ENCODE peak calls at places on chromosomes 3 and 15, in seven cellular contexts. One of them, this sample, is unnamed.

GRCh38 chr3:5294360-5294759 is 106.9 kb downstream of the EDEM1 start:
- DNase-seq in H9: no peak
- DNase-seq in GM23248: peak
- DNase-seq in neuronal stem cell: no peak
- DNase-seq in PC-3: peak
- DNase-seq in IMR-90: peak
- DNase-seq in HCT116: no peak
- DNase-seq in this sample: no peak

GRCh38 chr3:100825574-100825973 is 116.3 kb downstream of the TFG start:
- DNase-seq in H9: no peak
- DNase-seq in GM23248: no peak
- DNase-seq in neuronal stem cell: no peak
- DNase-seq in PC-3: peak
- DNase-seq in IMR-90: no peak
- DNase-seq in HCT116: no peak
- DNase-seq in this sample: no peak

GRCh38 chr3:174973465-174973864 is 114.3 kb downstream of the NAALADL2 start:
- DNase-seq in H9: no peak
- DNase-seq in GM23248: no peak
- DNase-seq in neuronal stem cell: no peak
- DNase-seq in PC-3: peak
- DNase-seq in IMR-90: no peak
- DNase-seq in HCT116: no peak
- DNase-seq in this sample: no peak

GRCh38 chr15:40460404-40460803 is 10.4 kb upstream of the CHST14 start:
- DNase-seq in H9: no peak
- DNase-seq in GM23248: no peak
- DNase-seq in neuronal stem cell: no peak
- DNase-seq in PC-3: no peak
- DNase-seq in IMR-90: no peak
- DNase-seq in HCT116: no peak
- DNase-seq in this sample: no peak

GRCh38 chr3:23455775-23456174 is 252.6 kb downstream of the UBE2E2 start:
- DNase-seq in H9: no peak
- DNase-seq in GM23248: peak
- DNase-seq in neuronal stem cell: no peak
- DNase-seq in PC-3: peak
- DNase-seq in IMR-90: peak
- DNase-seq in HCT116: no peak
- DNase-seq in this sample: no peak

GRCh38 chr3:129961142-129961541 is 13.4 kb upstream of the TRH start:
- DNase-seq in H9: no peak
- DNase-seq in GM23248: no peak
- DNase-seq in neuronal stem cell: no peak
- DNase-seq in PC-3: no peak
- DNase-seq in IMR-90: no peak
- DNase-seq in HCT116: no peak
- DNase-seq in this sample: no peak

GRCh38 chr3:177358085-177358967 is 161.0 kb upstream of the TBL1XR1 start:
- DNase-seq in H9: peak
- DNase-seq in GM23248: peak
- DNase-seq in neuronal stem cell: no peak
- DNase-seq in PC-3: peak
- DNase-seq in IMR-90: peak
- DNase-seq in HCT116: peak
- DNase-seq in this sample: no peak

GRCh38 chr3:111151438-111151837 is 79.8 kb downstream of the NECTIN3 start:
- DNase-seq in H9: no peak
- DNase-seq in GM23248: peak
- DNase-seq in neuronal stem cell: no peak
- DNase-seq in PC-3: peak
- DNase-seq in IMR-90: peak
- DNase-seq in HCT116: peak
- DNase-seq in this sample: no peak

GRCh38 chr3:97721446-97721845 is 43.1 kb upstream of the ARL6 start:
- DNase-seq in H9: no peak
- DNase-seq in GM23248: no peak
- DNase-seq in neuronal stem cell: no peak
- DNase-seq in PC-3: no peak
- DNase-seq in IMR-90: no peak
- DNase-seq in HCT116: no peak
- DNase-seq in this sample: no peak

GRCh38 chr3:67198374-67198773 is 200.3 kb downstream of the KBTBD8 start:
- DNase-seq in H9: no peak
- DNase-seq in GM23248: no peak
- DNase-seq in neuronal stem cell: no peak
- DNase-seq in PC-3: no peak
- DNase-seq in IMR-90: no peak
- DNase-seq in HCT116: no peak
- DNase-seq in this sample: no peak

GRCh38 chr15:45802140-45802539 is 167.3 kb downstream of the SQOR start:
- DNase-seq in H9: no peak
- DNase-seq in GM23248: no peak
- DNase-seq in neuronal stem cell: no peak
- DNase-seq in PC-3: peak
- DNase-seq in IMR-90: no peak
- DNase-seq in HCT116: no peak
- DNase-seq in this sample: no peak

GRCh38 chr3:25412269-25412668 is 15.8 kb upstream of the RARB start:
- DNase-seq in H9: no peak
- DNase-seq in GM23248: no peak
- DNase-seq in neuronal stem cell: no peak
- DNase-seq in PC-3: peak
- DNase-seq in IMR-90: peak
- DNase-seq in HCT116: no peak
- DNase-seq in this sample: no peak

GRCh38 chr15:84773716-84774115 is 25.3 kb downstream of the ZNF592 start:
- DNase-seq in H9: no peak
- DNase-seq in GM23248: no peak
- DNase-seq in neuronal stem cell: no peak
- DNase-seq in PC-3: no peak
- DNase-seq in IMR-90: no peak
- DNase-seq in HCT116: no peak
- DNase-seq in this sample: peak

GRCh38 chr3:128498127-128498626 is 5.2 kb upstream of the GATA2 start:
- DNase-seq in H9: peak
- DNase-seq in GM23248: no peak
- DNase-seq in neuronal stem cell: no peak
- DNase-seq in PC-3: no peak
- DNase-seq in IMR-90: no peak
- DNase-seq in HCT116: no peak
- DNase-seq in this sample: no peak

GRCh38 chr3:117708601-117709000 is 999.0 kb downstream of the TUSC7 start:
- DNase-seq in H9: no peak
- DNase-seq in GM23248: peak
- DNase-seq in neuronal stem cell: no peak
- DNase-seq in PC-3: peak
- DNase-seq in IMR-90: peak
- DNase-seq in HCT116: no peak
- DNase-seq in this sample: no peak

GRCh38 chr3:52526151-52526561 is 7.5 kb downstream of the NT5DC2 start:
- DNase-seq in H9: no peak
- DNase-seq in GM23248: no peak
- DNase-seq in neuronal stem cell: no peak
- DNase-seq in PC-3: no peak
- DNase-seq in IMR-90: no peak
- DNase-seq in HCT116: no peak
- DNase-seq in this sample: no peak

GRCh38 chr3:197025736-197026480 is 3.7 kb downstream of the MELTF start:
- DNase-seq in H9: no peak
- DNase-seq in GM23248: no peak
- DNase-seq in neuronal stem cell: no peak
- DNase-seq in PC-3: no peak
- DNase-seq in IMR-90: no peak
- DNase-seq in HCT116: no peak
- DNase-seq in this sample: no peak

GRCh38 chr3:53161345-53161819 is 373 bp downstream of the PRKCD start:
- DNase-seq in H9: no peak
- DNase-seq in GM23248: peak
- DNase-seq in neuronal stem cell: no peak
- DNase-seq in PC-3: no peak
- DNase-seq in IMR-90: no peak
- DNase-seq in HCT116: no peak
- DNase-seq in this sample: peak

GRCh38 chr3:37402351-37402750 is 228.0 kb upstream of the LRRFIP2 start:
- DNase-seq in H9: no peak
- DNase-seq in GM23248: no peak
- DNase-seq in neuronal stem cell: no peak
- DNase-seq in PC-3: no peak
- DNase-seq in IMR-90: no peak
- DNase-seq in HCT116: no peak
- DNase-seq in this sample: no peak

GRCh38 chr3:31416980-31417379 is 115.7 kb upstream of the STT3B start:
- DNase-seq in H9: no peak
- DNase-seq in GM23248: no peak
- DNase-seq in neuronal stem cell: no peak
- DNase-seq in PC-3: no peak
- DNase-seq in IMR-90: no peak
- DNase-seq in HCT116: no peak
- DNase-seq in this sample: no peak

GRCh38 chr3:48897401-48898376 is 993 bp downstream of the SLC25A20 start:
- DNase-seq in H9: no peak
- DNase-seq in GM23248: peak
- DNase-seq in neuronal stem cell: no peak
- DNase-seq in PC-3: peak
- DNase-seq in IMR-90: no peak
- DNase-seq in HCT116: no peak
- DNase-seq in this sample: peak

GRCh38 chr3:66036586-66037061 is 2.1 kb downstream of the MAGI1 start:
- DNase-seq in H9: peak
- DNase-seq in GM23248: peak
- DNase-seq in neuronal stem cell: no peak
- DNase-seq in PC-3: no peak
- DNase-seq in IMR-90: peak
- DNase-seq in HCT116: no peak
- DNase-seq in this sample: no peak

GRCh38 chr3:48848816-48849515 is 1.3 kb upstream of the PRKAR2A start:
- DNase-seq in H9: no peak
- DNase-seq in GM23248: no peak
- DNase-seq in neuronal stem cell: no peak
- DNase-seq in PC-3: no peak
- DNase-seq in IMR-90: no peak
- DNase-seq in HCT116: no peak
- DNase-seq in this sample: no peak

GRCh38 chr3:46860381-46861292 is 2.6 kb downstream of the MYL3 start:
- DNase-seq in H9: no peak
- DNase-seq in GM23248: peak
- DNase-seq in neuronal stem cell: no peak
- DNase-seq in PC-3: peak
- DNase-seq in IMR-90: no peak
- DNase-seq in HCT116: no peak
- DNase-seq in this sample: peak

GRCh38 chr15:76393614-76394013 is 57.0 kb downstream of the ISL2 start:
- DNase-seq in H9: no peak
- DNase-seq in GM23248: no peak
- DNase-seq in neuronal stem cell: no peak
- DNase-seq in PC-3: peak
- DNase-seq in IMR-90: peak
- DNase-seq in HCT116: no peak
- DNase-seq in this sample: no peak

GRCh38 chr3:10419637-10420232 is 85.7 kb downstream of the ATP2B2 start:
- DNase-seq in H9: no peak
- DNase-seq in GM23248: no peak
- DNase-seq in neuronal stem cell: no peak
- DNase-seq in PC-3: peak
- DNase-seq in IMR-90: peak
- DNase-seq in HCT116: no peak
- DNase-seq in this sample: no peak

GRCh38 chr3:155252535-155252934 is 40.9 kb downstream of the STRIT1 start:
- DNase-seq in H9: no peak
- DNase-seq in GM23248: peak
- DNase-seq in neuronal stem cell: no peak
- DNase-seq in PC-3: peak
- DNase-seq in IMR-90: peak
- DNase-seq in HCT116: no peak
- DNase-seq in this sample: no peak
- H3K4me2 ChIP-seq in H9: no peak
- H3K4me2 ChIP-seq in GM23248: no peak
- H3K4me2 ChIP-seq in neuronal stem cell: no peak
- H3K4me2 ChIP-seq in PC-3: no peak
- H3K4me2 ChIP-seq in IMR-90: no peak
- H3K4me2 ChIP-seq in HCT116: no peak
- H3K4me2 ChIP-seq in this sample: no peak

GRCh38 chr15:75100679-75101078 is 77.3 kb downstream of the PPCDC start:
- DNase-seq in H9: no peak
- DNase-seq in GM23248: no peak
- DNase-seq in neuronal stem cell: no peak
- DNase-seq in PC-3: no peak
- DNase-seq in IMR-90: no peak
- DNase-seq in HCT116: no peak
- DNase-seq in this sample: no peak
- H2AFZ ChIP-seq in H9: no peak
- H2AFZ ChIP-seq in GM23248: no peak
- H2AFZ ChIP-seq in neuronal stem cell: no peak
- H2AFZ ChIP-seq in PC-3: no peak
- H2AFZ ChIP-seq in IMR-90: no peak
- H2AFZ ChIP-seq in HCT116: no peak
- H2AFZ ChIP-seq in this sample: no peak

GRCh38 chr3:42655980-42656679 is 2.6 kb downstream of the ZBTB47 start:
- DNase-seq in H9: peak
- DNase-seq in GM23248: peak
- DNase-seq in neuronal stem cell: no peak
- DNase-seq in PC-3: peak
- DNase-seq in IMR-90: peak
- DNase-seq in HCT116: no peak
- DNase-seq in this sample: no peak

GRCh38 chr3:42655331-42655888 is 1.9 kb downstream of the ZBTB47 start:
- DNase-seq in H9: peak
- DNase-seq in GM23248: peak
- DNase-seq in neuronal stem cell: no peak
- DNase-seq in PC-3: no peak
- DNase-seq in IMR-90: no peak
- DNase-seq in HCT116: no peak
- DNase-seq in this sample: no peak

GRCh38 chr3:42653560-42654330 is at the start of gene ZBTB47:
- DNase-seq in H9: peak
- DNase-seq in GM23248: peak
- DNase-seq in neuronal stem cell: no peak
- DNase-seq in PC-3: peak
- DNase-seq in IMR-90: no peak
- DNase-seq in HCT116: no peak
- DNase-seq in this sample: no peak

GRCh38 chr3:42653303-42653559 is 266 bp upstream of the ZBTB47 start:
- DNase-seq in H9: no peak
- DNase-seq in GM23248: no peak
- DNase-seq in neuronal stem cell: no peak
- DNase-seq in PC-3: no peak
- DNase-seq in IMR-90: no peak
- DNase-seq in HCT116: no peak
- DNase-seq in this sample: no peak

GRCh38 chr3:42654331-42655201 is 1.1 kb downstream of the ZBTB47 start:
- DNase-seq in H9: peak
- DNase-seq in GM23248: peak
- DNase-seq in neuronal stem cell: peak
- DNase-seq in PC-3: peak
- DNase-seq in IMR-90: peak
- DNase-seq in HCT116: no peak
- DNase-seq in this sample: no peak
- H3K4me2 ChIP-seq in H9: peak
- H3K4me2 ChIP-seq in GM23248: peak
- H3K4me2 ChIP-seq in neuronal stem cell: peak
- H3K4me2 ChIP-seq in PC-3: peak
- H3K4me2 ChIP-seq in IMR-90: peak
- H3K4me2 ChIP-seq in HCT116: peak
- H3K4me2 ChIP-seq in this sample: no peak

GRCh38 chr15:68298882-68299381 is 21.4 kb downstream of the FEM1B start:
- DNase-seq in H9: no peak
- DNase-seq in GM23248: peak
- DNase-seq in neuronal stem cell: no peak
- DNase-seq in PC-3: no peak
- DNase-seq in IMR-90: no peak
- DNase-seq in HCT116: no peak
- DNase-seq in this sample: peak
- H2AFZ ChIP-seq in H9: no peak
- H2AFZ ChIP-seq in GM23248: peak
- H2AFZ ChIP-seq in neuronal stem cell: no peak
- H2AFZ ChIP-seq in PC-3: no peak
- H2AFZ ChIP-seq in IMR-90: no peak
- H2AFZ ChIP-seq in HCT116: no peak
- H2AFZ ChIP-seq in this sample: no peak

This sample was measured in Karpas-422.